ENCODE peak calls at places on chromosomes 11 and 22, in eight cellular contexts. One of them, this sample, is unnamed.

GRCh38 chr11:44290206-44290605 is 19.7 kb downstream of the ALX4 start:
- DNase-seq in A673: no peak
- DNase-seq in pancreas: no peak
- DNase-seq in IMR-90: no peak
- DNase-seq in HL-60: no peak
- DNase-seq in hepatocyte: no peak
- DNase-seq in CD4-positive, alpha-beta T cell: no peak
- DNase-seq in MM.1S: no peak
- DNase-seq in this sample: no peak

GRCh38 chr22:33210129-33210784 is 152.1 kb upstream of the SYN3 start:
- DNase-seq in A673: peak
- DNase-seq in pancreas: no peak
- DNase-seq in IMR-90: peak
- DNase-seq in HL-60: no peak
- DNase-seq in hepatocyte: peak
- DNase-seq in CD4-positive, alpha-beta T cell: no peak
- DNase-seq in MM.1S: peak
- DNase-seq in this sample: no peak

GRCh38 chr11:61026121-61027031 is 54.9 kb downstream of the CD6 start:
- DNase-seq in A673: no peak
- DNase-seq in pancreas: no peak
- DNase-seq in IMR-90: no peak
- DNase-seq in HL-60: peak
- DNase-seq in hepatocyte: no peak
- DNase-seq in CD4-positive, alpha-beta T cell: peak
- DNase-seq in MM.1S: no peak
- DNase-seq in this sample: no peak

GRCh38 chr11:88115828-88116410 is 59.3 kb downstream of the RAB38 start:
- DNase-seq in A673: no peak
- DNase-seq in pancreas: no peak
- DNase-seq in IMR-90: no peak
- DNase-seq in HL-60: no peak
- DNase-seq in hepatocyte: no peak
- DNase-seq in CD4-positive, alpha-beta T cell: no peak
- DNase-seq in MM.1S: no peak
- DNase-seq in this sample: no peak

GRCh38 chr22:19222242-19223005 is 43.9 kb upstream of the SLC25A1 start:
- DNase-seq in A673: no peak
- DNase-seq in pancreas: no peak
- DNase-seq in IMR-90: no peak
- DNase-seq in HL-60: no peak
- DNase-seq in hepatocyte: no peak
- DNase-seq in CD4-positive, alpha-beta T cell: no peak
- DNase-seq in MM.1S: no peak
- DNase-seq in this sample: no peak

GRCh38 chr11:57597971-57598830 is 716 bp downstream of the SERPING1 start:
- DNase-seq in A673: peak
- DNase-seq in pancreas: peak
- DNase-seq in IMR-90: peak
- DNase-seq in HL-60: peak
- DNase-seq in hepatocyte: peak
- DNase-seq in CD4-positive, alpha-beta T cell: no peak
- DNase-seq in MM.1S: no peak
- DNase-seq in this sample: peak

GRCh38 chr11:14141676-14142075 is 179.2 kb downstream of the SPON1 start:
- DNase-seq in A673: no peak
- DNase-seq in pancreas: no peak
- DNase-seq in IMR-90: no peak
- DNase-seq in HL-60: no peak
- DNase-seq in hepatocyte: no peak
- DNase-seq in CD4-positive, alpha-beta T cell: no peak
- DNase-seq in MM.1S: no peak
- DNase-seq in this sample: no peak

GRCh38 chr11:1083621-1084551 is 9.2 kb downstream of the MUC2 start:
- DNase-seq in A673: no peak
- DNase-seq in pancreas: peak
- DNase-seq in IMR-90: no peak
- DNase-seq in HL-60: no peak
- DNase-seq in hepatocyte: no peak
- DNase-seq in CD4-positive, alpha-beta T cell: no peak
- DNase-seq in MM.1S: no peak
- DNase-seq in this sample: peak

GRCh38 chr11:115298613-115299012 is 205.6 kb downstream of the CADM1 start:
- DNase-seq in A673: no peak
- DNase-seq in pancreas: no peak
- DNase-seq in IMR-90: no peak
- DNase-seq in HL-60: no peak
- DNase-seq in hepatocyte: no peak
- DNase-seq in CD4-positive, alpha-beta T cell: no peak
- DNase-seq in MM.1S: no peak
- DNase-seq in this sample: no peak

GRCh38 chr11:1152316-1153104 is 5.2 kb upstream of the MUC5AC start:
- DNase-seq in A673: no peak
- DNase-seq in pancreas: no peak
- DNase-seq in IMR-90: peak
- DNase-seq in HL-60: no peak
- DNase-seq in hepatocyte: peak
- DNase-seq in CD4-positive, alpha-beta T cell: no peak
- DNase-seq in MM.1S: no peak
- DNase-seq in this sample: no peak

GRCh38 chr22:38423512-38424503 is 31.2 kb downstream of the KCNJ4 start:
- DNase-seq in A673: no peak
- DNase-seq in pancreas: no peak
- DNase-seq in IMR-90: no peak
- DNase-seq in HL-60: no peak
- DNase-seq in hepatocyte: peak
- DNase-seq in CD4-positive, alpha-beta T cell: no peak
- DNase-seq in MM.1S: no peak
- DNase-seq in this sample: no peak

GRCh38 chr22:48054596-48054995 is 1292.1 kb downstream of the TBC1D22A start:
- DNase-seq in A673: no peak
- DNase-seq in pancreas: no peak
- DNase-seq in IMR-90: no peak
- DNase-seq in HL-60: no peak
- DNase-seq in hepatocyte: no peak
- DNase-seq in CD4-positive, alpha-beta T cell: no peak
- DNase-seq in MM.1S: no peak
- DNase-seq in this sample: no peak

DNA sequence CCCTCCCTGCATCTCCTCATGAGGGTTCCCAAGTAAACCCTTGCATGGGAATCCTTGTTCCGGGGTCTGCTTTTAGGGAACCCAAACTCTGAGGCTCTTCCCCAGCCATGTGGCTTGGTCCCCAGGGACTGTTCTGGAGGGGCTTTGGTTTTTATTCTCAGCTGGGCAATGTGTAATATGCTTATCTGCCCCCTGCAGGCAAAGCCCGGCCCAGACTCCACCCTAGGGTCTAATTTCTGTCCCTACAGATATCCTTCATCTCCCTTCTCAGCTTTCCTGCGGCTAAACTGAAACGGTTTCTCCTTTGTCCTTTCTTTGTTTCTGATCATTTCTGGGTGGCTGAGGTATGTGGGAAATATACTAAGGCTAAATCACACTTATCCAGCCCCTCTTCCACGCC is 37.1 kb downstream of the TST start:
- DNase-seq in A673: peak
- DNase-seq in pancreas: no peak
- DNase-seq in IMR-90: no peak
- DNase-seq in HL-60: no peak
- DNase-seq in hepatocyte: no peak
- DNase-seq in CD4-positive, alpha-beta T cell: no peak
- DNase-seq in MM.1S: no peak
- DNase-seq in this sample: no peak
- TF ChIP-seq CTCF in A673: peak
- TF ChIP-seq CTCF in pancreas: no peak
- TF ChIP-seq CTCF in IMR-90: no peak
- TF ChIP-seq CTCF in HL-60: no peak
- TF ChIP-seq CTCF in hepatocyte: no peak
- TF ChIP-seq CTCF in CD4-positive, alpha-beta T cell: no peak
- TF ChIP-seq CTCF in MM.1S: no peak
- TF ChIP-seq CTCF in this sample: no peak

GRCh38 chr22:21850660-21851059 is 16.8 kb downstream of the MAPK1 start:
- DNase-seq in A673: no peak
- DNase-seq in pancreas: no peak
- DNase-seq in IMR-90: no peak
- DNase-seq in HL-60: no peak
- DNase-seq in hepatocyte: no peak
- DNase-seq in CD4-positive, alpha-beta T cell: no peak
- DNase-seq in MM.1S: no peak
- DNase-seq in this sample: no peak
- H3K27ac ChIP-seq in A673: no peak
- H3K27ac ChIP-seq in pancreas: no peak
- H3K27ac ChIP-seq in IMR-90: no peak
- H3K27ac ChIP-seq in HL-60: no peak
- H3K27ac ChIP-seq in hepatocyte: no peak
- H3K27ac ChIP-seq in CD4-positive, alpha-beta T cell: no peak
- H3K27ac ChIP-seq in MM.1S: no peak
- H3K27ac ChIP-seq in this sample: no peak

DNA sequence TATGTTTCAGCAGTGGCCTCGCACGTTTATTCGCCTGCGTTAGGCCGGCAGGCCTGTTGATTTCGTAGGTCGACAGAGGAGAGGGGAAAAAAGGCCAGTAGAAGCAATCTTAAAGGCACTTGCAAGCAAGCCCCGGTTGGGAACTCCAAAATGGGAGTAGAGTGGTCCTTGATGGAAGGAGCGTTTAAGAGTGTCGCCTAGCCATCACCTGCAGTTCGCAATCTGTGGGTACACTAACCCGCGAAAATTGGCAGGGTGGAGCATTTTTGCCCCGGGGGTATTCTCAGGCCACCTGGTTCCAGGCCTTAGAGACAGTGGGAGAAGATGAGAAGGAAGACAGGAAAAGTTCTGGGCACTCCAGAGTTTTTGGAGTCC is 1.1 kb downstream of the EWSR1 start:
- DNase-seq in A673: no peak
- DNase-seq in pancreas: no peak
- DNase-seq in IMR-90: no peak
- DNase-seq in HL-60: no peak
- DNase-seq in hepatocyte: no peak
- DNase-seq in CD4-positive, alpha-beta T cell: no peak
- DNase-seq in MM.1S: no peak
- DNase-seq in this sample: no peak
- TF ChIP-seq CTCF in A673: no peak
- TF ChIP-seq CTCF in pancreas: no peak
- TF ChIP-seq CTCF in IMR-90: no peak
- TF ChIP-seq CTCF in HL-60: no peak
- TF ChIP-seq CTCF in hepatocyte: no peak
- TF ChIP-seq CTCF in CD4-positive, alpha-beta T cell: no peak
- TF ChIP-seq CTCF in MM.1S: no peak
- TF ChIP-seq CTCF in this sample: no peak

GRCh38 chr22:18157714-18158028 is 7.7 kb downstream of the USP18 start:
- DNase-seq in A673: no peak
- DNase-seq in pancreas: no peak
- DNase-seq in IMR-90: no peak
- DNase-seq in HL-60: no peak
- DNase-seq in hepatocyte: no peak
- DNase-seq in CD4-positive, alpha-beta T cell: no peak
- DNase-seq in MM.1S: no peak
- DNase-seq in this sample: no peak
- H3K27ac ChIP-seq in A673: no peak
- H3K27ac ChIP-seq in pancreas: no peak
- H3K27ac ChIP-seq in IMR-90: peak
- H3K27ac ChIP-seq in HL-60: no peak
- H3K27ac ChIP-seq in hepatocyte: no peak
- H3K27ac ChIP-seq in CD4-positive, alpha-beta T cell: no peak
- H3K27ac ChIP-seq in MM.1S: no peak
- H3K27ac ChIP-seq in this sample: peak

DNA sequence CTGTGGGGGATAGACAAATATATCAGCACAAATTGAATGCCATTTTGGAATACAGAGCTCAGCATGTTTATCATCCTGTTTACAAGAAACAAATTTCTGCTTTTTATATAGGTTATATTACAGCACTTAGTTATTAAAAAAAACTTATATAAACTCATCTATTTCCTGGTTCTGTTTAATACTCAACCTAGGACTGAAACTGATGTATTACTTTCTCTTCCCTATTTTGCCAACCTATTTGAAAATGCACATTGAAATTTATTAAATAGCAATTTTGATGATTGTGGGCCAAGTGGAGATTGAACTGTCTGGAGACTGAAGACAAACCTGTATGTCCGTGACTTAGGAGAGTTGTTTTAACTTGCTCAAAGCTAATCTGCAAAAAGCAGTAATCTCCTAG is 288.3 kb upstream of the ANO3 start:
- DNase-seq in A673: no peak
- DNase-seq in pancreas: no peak
- DNase-seq in IMR-90: no peak
- DNase-seq in HL-60: no peak
- DNase-seq in hepatocyte: no peak
- DNase-seq in CD4-positive, alpha-beta T cell: no peak
- DNase-seq in MM.1S: peak
- DNase-seq in this sample: no peak
- TF ChIP-seq CTCF in A673: no peak
- TF ChIP-seq CTCF in pancreas: no peak
- TF ChIP-seq CTCF in IMR-90: no peak
- TF ChIP-seq CTCF in HL-60: no peak
- TF ChIP-seq CTCF in hepatocyte: no peak
- TF ChIP-seq CTCF in CD4-positive, alpha-beta T cell: no peak
- TF ChIP-seq CTCF in MM.1S: no peak
- TF ChIP-seq CTCF in this sample: no peak

DNA sequence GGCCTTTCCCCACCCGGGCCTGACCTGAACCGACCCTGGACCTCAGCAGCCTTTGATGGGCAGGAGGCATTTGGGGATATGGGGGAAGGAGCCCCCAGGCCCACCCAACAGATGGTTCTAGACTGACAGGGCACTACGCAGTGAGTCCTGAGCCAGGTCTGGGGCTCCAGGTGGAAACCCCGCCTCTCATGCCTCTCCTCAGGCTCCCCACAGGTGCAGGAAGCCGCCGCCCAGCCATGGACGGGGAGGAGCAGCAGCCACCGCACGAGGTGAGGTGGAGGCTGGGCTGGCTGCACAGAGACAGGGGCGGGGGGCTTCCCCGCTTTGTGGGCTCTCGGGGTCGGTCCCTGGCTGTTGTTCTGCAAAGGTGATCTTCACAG is 7.1 kb downstream of the TRABD start:
- DNase-seq in A673: no peak
- DNase-seq in pancreas: peak
- DNase-seq in IMR-90: no peak
- DNase-seq in HL-60: no peak
- DNase-seq in hepatocyte: no peak
- DNase-seq in CD4-positive, alpha-beta T cell: peak
- DNase-seq in MM.1S: no peak
- DNase-seq in this sample: no peak
- H3K27ac ChIP-seq in A673: peak
- H3K27ac ChIP-seq in pancreas: peak
- H3K27ac ChIP-seq in IMR-90: no peak
- H3K27ac ChIP-seq in HL-60: peak
- H3K27ac ChIP-seq in hepatocyte: no peak
- H3K27ac ChIP-seq in CD4-positive, alpha-beta T cell: peak
- H3K27ac ChIP-seq in MM.1S: no peak
- H3K27ac ChIP-seq in this sample: no peak

This sample was measured in breast epithelium.